ENCODE peak calls at places on chromosome 12, in four cellular contexts. G is PC-3, F is OCI-LY7, Y is HCT116. S is an unnamed sample.

GRCh38 chr12:54719691-54720090 is 71.5 kb upstream of the DCD start:
- DNase-seq in G (no peak), F (peak), Y (no peak), S (no peak)

GRCh38 chr12:13404631-13405473 is 208.3 kb downstream of the EMP1 start:
- DNase-seq in G (no peak), F (no peak), Y (no peak), S (no peak)

GRCh38 chr12:132281021-132281420 is 48.4 kb downstream of the GALNT9 start:
- DNase-seq in G (no peak), F (no peak), Y (no peak), S (no peak)

GRCh38 chr12:51905507-51906438 is 1.5 kb upstream of the ACVRL1 start:
- DNase-seq in G (no peak), F (no peak), Y (no peak), S (no peak)

GRCh38 chr12:71756054-71756675 is 1.5 kb downstream of the RAB21 start:
- DNase-seq in G (peak), F (no peak), Y (no peak), S (no peak)

GRCh38 chr12:20946732-20947131 is 136.2 kb downstream of the SLCO1B3 start:
- DNase-seq in G (peak), F (peak), Y (peak), S (peak)

GRCh38 chr12:122067966-122068365 is 10.6 kb upstream of the MLXIP start:
- DNase-seq in G (no peak), F (peak), Y (no peak), S (no peak)

GRCh38 chr12:121417847-121418246 is 17.9 kb downstream of the RNF34 start:
- DNase-seq in G (no peak), F (no peak), Y (no peak), S (no peak)

GRCh38 chr12:27424631-27425230 is 21.8 kb upstream of the SMCO2 start:
- DNase-seq in G (peak), F (peak), Y (peak), S (peak)

GRCh38 chr12:108773798-108774788 is 42.8 kb upstream of the CORO1C start:
- DNase-seq in G (no peak), F (no peak), Y (no peak), S (peak)

GRCh38 chr12:50573271-50573670 is 68.5 kb downstream of the DIP2B start:
- DNase-seq in G (no peak), F (no peak), Y (no peak), S (no peak)

GRCh38 chr12:83322816-83323215 is 636.1 kb downstream of the TMTC2 start:
- DNase-seq in G (no peak), F (no peak), Y (no peak), S (no peak)

GRCh38 chr12:1993341-1993740 is 10.9 kb downstream of the DCP1B start:
- DNase-seq in G (peak), F (no peak), Y (peak), S (no peak)

GRCh38 chr12:6927379-6927991 is at the start of gene ATN1:
- DNase-seq in G (peak), F (no peak), Y (no peak), S (peak)

GRCh38 chr12:116138380-116138779 is 139.1 kb downstream of the MED13L start:
- DNase-seq in G (no peak), F (no peak), Y (no peak), S (peak)

GRCh38 chr12:62966990-62967506 is 32.1 kb upstream of the PPM1H start:
- DNase-seq in G (peak), F (no peak), Y (no peak), S (no peak)

GRCh38 chr12:34347367-34347766 is 325.1 kb downstream of the ALG10 start:
- DNase-seq in G (peak), F (no peak), Y (no peak), S (peak)

GRCh38 chr12:3658327-3659163 is 94.4 kb downstream of the CRACR2A start:
- DNase-seq in G (peak), F (peak), Y (no peak), S (peak)

GRCh38 chr12:126051611-126052107 is 986.4 kb downstream of the AACS start:
- DNase-seq in G (peak), F (no peak), Y (no peak), S (peak)

GRCh38 chr12:128791395-128792322 is 32.1 kb downstream of the SLC15A4 start:
- DNase-seq in G (no peak), F (no peak), Y (no peak), S (no peak)

GRCh38 chr12:16266085-16266484 is 11.4 kb downstream of the SLC15A5 start:
- DNase-seq in G (no peak), F (no peak), Y (no peak), S (no peak)

GRCh38 chr12:53004178-53004577 is 2.1 kb upstream of the EIF4B start:
- DNase-seq in G (peak), F (no peak), Y (no peak), S (peak)

GRCh38 chr12:70637686-70638085 is 457 bp upstream of the PTPRB start:
- DNase-seq in G (peak), F (no peak), Y (no peak), S (no peak)

GRCh38 chr12:130707571-130707891 is 8.6 kb downstream of the RIMBP2 start:
- DNase-seq in G (no peak), F (no peak), Y (no peak), S (no peak)

GRCh38 chr12:130710733-130711080 is 5.4 kb downstream of the RIMBP2 start:
- DNase-seq in G (no peak), F (no peak), Y (no peak), S (no peak)

GRCh38 chr12:130708648-130709047 is 7.5 kb downstream of the RIMBP2 start:
- DNase-seq in G (no peak), F (no peak), Y (no peak), S (no peak)

GRCh38 chr12:130710001-130710732 is 5.9 kb downstream of the RIMBP2 start:
- DNase-seq in G (no peak), F (no peak), Y (no peak), S (no peak)

GRCh38 chr12:130709151-130710000 is 6.7 kb downstream of the RIMBP2 start:
- DNase-seq in G (no peak), F (no peak), Y (no peak), S (no peak)
- H3K4me2 ChIP-seq in G (no peak), F (no peak), Y (no peak), S (no peak)

GRCh38 chr12:45707241-45707857 is 22.2 kb upstream of the ARID2 start:
- DNase-seq in G (no peak), F (no peak), Y (no peak), S (no peak)

GRCh38 chr12:45708901-45709300 is 20.6 kb upstream of the ARID2 start:
- DNase-seq in G (no peak), F (no peak), Y (no peak), S (no peak)

GRCh38 chr12:45713108-45713507 is 16.4 kb upstream of the ARID2 start:
- DNase-seq in G (no peak), F (no peak), Y (no peak), S (no peak)

GRCh38 chr12:45708363-45708762 is 21.1 kb upstream of the ARID2 start:
- DNase-seq in G (no peak), F (no peak), Y (no peak), S (no peak)

DNA sequence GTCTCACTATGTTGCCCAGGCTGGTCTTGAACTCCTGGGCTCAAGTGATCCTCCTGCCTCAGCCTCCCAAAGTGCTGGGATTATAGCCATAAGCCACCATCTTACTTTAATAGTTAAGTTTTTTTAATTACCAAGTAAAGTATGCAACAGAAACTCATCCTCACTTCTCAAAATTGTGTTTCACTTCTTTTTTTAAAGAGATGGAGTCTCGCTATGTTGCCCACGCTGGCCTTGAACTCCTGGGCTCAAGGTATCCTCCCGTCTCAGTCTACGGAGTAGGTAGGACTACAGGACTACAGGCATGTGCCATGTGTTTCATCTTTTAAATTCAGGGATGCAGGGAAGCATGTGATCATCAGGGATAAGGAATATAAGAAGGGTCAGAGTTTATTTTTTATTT is 17.2 kb upstream of the ARID2 start:
- DNase-seq in G (no peak), F (no peak), Y (no peak), S (no peak)
- TF ChIP-seq CTCF in G (no peak), F (no peak), Y (no peak), S (no peak)

DNA sequence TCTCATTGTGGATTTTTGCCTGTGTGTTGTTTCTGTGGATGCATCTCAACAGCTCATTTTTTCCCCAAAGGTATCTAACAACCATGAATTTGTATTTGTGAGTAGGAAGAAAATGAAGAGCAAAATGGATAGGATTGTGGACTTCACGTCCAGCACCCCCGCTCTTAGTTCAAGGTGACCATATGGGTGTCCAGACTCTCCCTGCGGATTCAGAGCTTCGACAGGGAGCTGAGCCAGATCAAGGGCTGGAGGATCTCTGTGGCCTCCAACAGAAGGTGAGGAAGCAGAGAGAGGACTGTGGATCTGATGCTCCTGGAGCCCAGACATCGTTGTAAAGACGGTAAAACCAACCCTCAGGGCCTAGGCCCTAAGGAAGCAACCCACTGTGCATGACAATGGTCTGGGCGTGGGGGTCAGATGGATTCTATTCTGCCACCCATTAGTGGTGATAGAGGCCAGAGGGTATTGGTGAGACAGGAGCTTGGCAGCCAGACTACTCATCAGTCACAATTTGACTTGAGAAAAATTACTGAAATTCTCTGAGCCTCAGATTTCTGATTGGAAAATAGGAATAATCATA is 659.7 kb upstream of the TMEM132C start:
- DNase-seq in G (no peak), F (no peak), Y (no peak), S (no peak)
- TF ChIP-seq EZH2phosphoT487 in G (no peak), F (no peak), Y (no peak), S (no peak)

GRCh38 chr12:104576980-104577925 is 120.5 kb downstream of the CHST11 start:
- DNase-seq in G (no peak), F (no peak), Y (no peak), S (no peak)
- H3K4me2 ChIP-seq in G (no peak), F (peak), Y (peak), S (no peak)

GRCh38 chr12:19223018-19223417 is 93.5 kb downstream of the PLEKHA5 start:
- DNase-seq in G (peak), F (peak), Y (peak), S (peak)
- TF ChIP-seq CTCF in G (peak), F (peak), Y (peak), S (peak)

S was measured in GM23338.